ENCODE peak calls at places on chromosomes 4 and X, in four cellular contexts. One of them, this sample, is unnamed.

GRCh38 chr4:78922207-78922606 is 17.0 kb downstream of the PAQR3 start:
- DNase-seq in NCI-H1105 treated with DMSO at 0.1 percent for 48 hours: no peak
- DNase-seq in central memory CD4-positive, alpha-beta T cell: no peak
- DNase-seq in amniotic epithelial cell: peak
- DNase-seq in this sample: no peak

GRCh38 chr4:12586607-12587006 is 897.5 kb downstream of the RAB28 start:
- DNase-seq in NCI-H1105 treated with DMSO at 0.1 percent for 48 hours: no peak
- DNase-seq in central memory CD4-positive, alpha-beta T cell: no peak
- DNase-seq in amniotic epithelial cell: no peak
- DNase-seq in this sample: no peak

GRCh38 chr4:40238008-40238699 is 41.3 kb downstream of the RHOH start:
- DNase-seq in NCI-H1105 treated with DMSO at 0.1 percent for 48 hours: no peak
- DNase-seq in central memory CD4-positive, alpha-beta T cell: no peak
- DNase-seq in amniotic epithelial cell: no peak
- DNase-seq in this sample: no peak

GRCh38 chr4:7297374-7297773 is 105.0 kb downstream of the SORCS2 start:
- DNase-seq in NCI-H1105 treated with DMSO at 0.1 percent for 48 hours: no peak
- DNase-seq in central memory CD4-positive, alpha-beta T cell: no peak
- DNase-seq in amniotic epithelial cell: no peak
- DNase-seq in this sample: no peak

GRCh38 chr4:37666625-37667071 is 19.5 kb downstream of the RELL1 start:
- DNase-seq in NCI-H1105 treated with DMSO at 0.1 percent for 48 hours: no peak
- DNase-seq in central memory CD4-positive, alpha-beta T cell: no peak
- DNase-seq in amniotic epithelial cell: peak
- DNase-seq in this sample: no peak

GRCh38 chrX:118603981-118604380 is 108.4 kb downstream of the DOCK11 start:
- DNase-seq in NCI-H1105 treated with DMSO at 0.1 percent for 48 hours: peak
- DNase-seq in central memory CD4-positive, alpha-beta T cell: peak
- DNase-seq in amniotic epithelial cell: peak
- DNase-seq in this sample: peak

GRCh38 chr4:18756661-18757060 is 735.1 kb upstream of the LCORL start:
- DNase-seq in NCI-H1105 treated with DMSO at 0.1 percent for 48 hours: no peak
- DNase-seq in central memory CD4-positive, alpha-beta T cell: no peak
- DNase-seq in amniotic epithelial cell: no peak
- DNase-seq in this sample: no peak

GRCh38 chrX:53235566-53235965 is 10.6 kb upstream of the KDM5C start:
- DNase-seq in NCI-H1105 treated with DMSO at 0.1 percent for 48 hours: no peak
- DNase-seq in central memory CD4-positive, alpha-beta T cell: no peak
- DNase-seq in amniotic epithelial cell: no peak
- DNase-seq in this sample: no peak

GRCh38 chrX:56728752-56729151 is 291 bp upstream of the NBDY start:
- DNase-seq in NCI-H1105 treated with DMSO at 0.1 percent for 48 hours: peak
- DNase-seq in central memory CD4-positive, alpha-beta T cell: peak
- DNase-seq in amniotic epithelial cell: peak
- DNase-seq in this sample: peak

GRCh38 chr4:154507170-154507569 is 15.6 kb upstream of the DCHS2 start:
- DNase-seq in NCI-H1105 treated with DMSO at 0.1 percent for 48 hours: no peak
- DNase-seq in central memory CD4-positive, alpha-beta T cell: no peak
- DNase-seq in amniotic epithelial cell: no peak
- DNase-seq in this sample: no peak

GRCh38 chr4:166482755-166483154 is 609.7 kb downstream of the TLL1 start:
- DNase-seq in NCI-H1105 treated with DMSO at 0.1 percent for 48 hours: no peak
- DNase-seq in central memory CD4-positive, alpha-beta T cell: no peak
- DNase-seq in amniotic epithelial cell: peak
- DNase-seq in this sample: peak

This sample was measured in NCI-H146.